ENCODE peak calls at places on chromosomes 4 and X, in six cellular contexts. One of them, this sample, is unnamed.
A peak's percentile ranks its signal among the peaks of the same experiment; 100 is the strongest.

GRCh38 chrX:101685923-101686322 is 26.3 kb upstream of the ARMCX2 start:
- DNase-seq in hepatocyte: no peak
- DNase-seq in Peyer's patch: no peak
- DNase-seq in H9: peak; percentile 30
- DNase-seq in uterus: no peak
- DNase-seq in SK-N-SH: no peak
- DNase-seq in this sample: no peak

GRCh38 chrX:39469126-39469525 is 628.6 kb downstream of the BCOR start:
- DNase-seq in SK-N-SH: no peak
- DNase-seq in uterus: no peak
- DNase-seq in H9: no peak
- DNase-seq in hepatocyte: no peak
- DNase-seq in Peyer's patch: no peak
- DNase-seq in this sample: no peak

GRCh38 chr4:1177274-1178141 is 5.1 kb upstream of the SPON2 start:
- DNase-seq in Peyer's patch: no peak
- DNase-seq in H9: no peak
- DNase-seq in SK-N-SH: no peak
- DNase-seq in uterus: no peak
- DNase-seq in hepatocyte: no peak
- DNase-seq in this sample: no peak

GRCh38 chr4:146245899-146246298 is 31.6 kb downstream of the REELD1 start:
- DNase-seq in Peyer's patch: no peak
- DNase-seq in H9: no peak
- DNase-seq in uterus: no peak
- DNase-seq in SK-N-SH: no peak
- DNase-seq in hepatocyte: no peak
- DNase-seq in this sample: no peak

GRCh38 chrX:41518127-41518840 is 71.1 kb downstream of the NYX start:
- DNase-seq in H9: no peak
- DNase-seq in uterus: no peak
- DNase-seq in SK-N-SH: no peak
- DNase-seq in hepatocyte: no peak
- DNase-seq in Peyer's patch: no peak
- DNase-seq in this sample: no peak

GRCh38 chr4:100008048-100008447 is 58.0 kb upstream of the H2AZ1 start:
- DNase-seq in hepatocyte: no peak
- DNase-seq in H9: no peak
- DNase-seq in Peyer's patch: no peak
- DNase-seq in SK-N-SH: no peak
- DNase-seq in uterus: no peak
- DNase-seq in this sample: no peak

GRCh38 chrX:154834562-154834961 is at the start of gene SMIM9:
- DNase-seq in Peyer's patch: no peak
- DNase-seq in H9: no peak
- DNase-seq in SK-N-SH: no peak
- DNase-seq in uterus: no peak
- DNase-seq in hepatocyte: no peak
- DNase-seq in this sample: no peak

GRCh38 chr4:46123872-46124755 is at the start of gene GABRG1:
- DNase-seq in H9: peak; percentile 89
- DNase-seq in Peyer's patch: no peak
- DNase-seq in uterus: no peak
- DNase-seq in SK-N-SH: no peak
- DNase-seq in hepatocyte: peak; percentile 5
- DNase-seq in this sample: no peak

GRCh38 chrX:110142096-110142495 is 139.2 kb downstream of the TMEM164 start:
- DNase-seq in Peyer's patch: no peak
- DNase-seq in SK-N-SH: no peak
- DNase-seq in H9: no peak
- DNase-seq in uterus: no peak
- DNase-seq in hepatocyte: no peak
- DNase-seq in this sample: no peak

GRCh38 chr4:128130621-128131020 is 69.5 kb downstream of the LARP1B start:
- DNase-seq in Peyer's patch: no peak
- DNase-seq in SK-N-SH: no peak
- DNase-seq in hepatocyte: no peak
- DNase-seq in uterus: no peak
- DNase-seq in H9: no peak
- DNase-seq in this sample: no peak

GRCh38 chrX:46588263-46588662 is 14.7 kb downstream of the CHST7 start:
- DNase-seq in H9: peak; percentile 61
- DNase-seq in SK-N-SH: no peak
- DNase-seq in uterus: peak; percentile 58
- DNase-seq in hepatocyte: no peak
- DNase-seq in Peyer's patch: peak; percentile 46
- DNase-seq in this sample: peak; percentile 59

GRCh38 chr4:151797131-151797530 is 36.3 kb upstream of the GATB start:
- DNase-seq in H9: no peak
- DNase-seq in SK-N-SH: no peak
- DNase-seq in Peyer's patch: no peak
- DNase-seq in uterus: no peak
- DNase-seq in hepatocyte: no peak
- DNase-seq in this sample: no peak

GRCh38 chrX:7891928-7892327 is 35.3 kb downstream of the PNPLA4 start:
- DNase-seq in Peyer's patch: no peak
- DNase-seq in SK-N-SH: peak; percentile 12
- DNase-seq in H9: no peak
- DNase-seq in hepatocyte: no peak
- DNase-seq in uterus: no peak
- DNase-seq in this sample: peak; percentile 3

GRCh38 chrX:10377427-10377826 is 220.7 kb downstream of the CLCN4 start:
- DNase-seq in hepatocyte: no peak
- DNase-seq in H9: no peak
- DNase-seq in Peyer's patch: no peak
- DNase-seq in uterus: no peak
- DNase-seq in SK-N-SH: no peak
- DNase-seq in this sample: no peak

GRCh38 chr4:185285632-185286393 is 76.4 kb downstream of the SNX25 start:
- DNase-seq in SK-N-SH: no peak
- DNase-seq in hepatocyte: no peak
- DNase-seq in H9: no peak
- DNase-seq in Peyer's patch: no peak
- DNase-seq in uterus: no peak
- DNase-seq in this sample: no peak

GRCh38 chrX:120429776-120430535 is 39.1 kb downstream of the LAMP2 start:
- DNase-seq in hepatocyte: no peak
- DNase-seq in SK-N-SH: no peak
- DNase-seq in uterus: no peak
- DNase-seq in Peyer's patch: no peak
- DNase-seq in H9: no peak
- DNase-seq in this sample: no peak

GRCh38 chrX:94655180-94655579 is 981.2 kb downstream of the FAM133A start:
- DNase-seq in uterus: no peak
- DNase-seq in hepatocyte: no peak
- DNase-seq in Peyer's patch: no peak
- DNase-seq in H9: no peak
- DNase-seq in SK-N-SH: no peak
- DNase-seq in this sample: no peak

GRCh38 chrX:25721564-25721963 is 416.6 kb upstream of the MAGEB18 start:
- DNase-seq in hepatocyte: peak; percentile 11
- DNase-seq in uterus: no peak
- DNase-seq in SK-N-SH: no peak
- DNase-seq in H9: no peak
- DNase-seq in Peyer's patch: no peak
- DNase-seq in this sample: no peak

DNA sequence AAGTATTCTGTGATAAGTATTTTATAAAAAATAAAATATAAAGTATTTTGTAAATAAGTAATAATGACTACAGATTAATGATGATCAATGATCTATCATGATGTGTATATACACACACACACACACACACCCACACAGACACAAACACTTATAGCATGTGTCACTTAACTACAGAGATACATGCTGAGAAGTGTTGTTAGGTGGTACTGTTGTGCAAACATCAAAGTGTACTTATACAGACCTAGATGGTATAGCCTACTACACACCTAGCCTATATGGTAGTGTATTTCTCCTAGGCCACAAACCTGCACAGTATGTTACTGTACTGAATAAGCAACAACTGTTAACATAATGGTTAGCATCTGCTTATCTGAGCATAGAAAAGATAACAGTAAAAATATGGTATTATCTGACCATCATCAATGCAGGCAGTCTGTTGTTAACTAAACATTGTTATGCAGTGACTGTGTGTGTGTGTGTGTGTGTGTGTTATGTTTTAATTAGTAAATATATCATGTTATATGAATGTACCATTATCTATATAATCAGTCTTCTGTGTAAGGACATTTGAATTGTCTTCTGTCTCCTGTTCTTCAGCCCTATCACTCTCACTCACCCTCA is 138.2 kb downstream of the CAMK2D start:
- DNase-seq in Peyer's patch: no peak
- DNase-seq in hepatocyte: no peak
- DNase-seq in H9: no peak
- DNase-seq in uterus: no peak
- DNase-seq in SK-N-SH: no peak
- DNase-seq in this sample: no peak
- H3K27ac ChIP-seq in Peyer's patch: no peak overlapping the region
- H3K27ac ChIP-seq in hepatocyte: no peak overlapping the region
- H3K27ac ChIP-seq in H9: no peak overlapping the region
- H3K27ac ChIP-seq in uterus: no peak overlapping the region
- H3K27ac ChIP-seq in SK-N-SH: no peak overlapping the region
- H3K27ac ChIP-seq in this sample: no peak overlapping the region

GRCh38 chr4:93184093-93184492 is 644.5 kb upstream of the ATOH1 start:
- DNase-seq in Peyer's patch: no peak
- DNase-seq in uterus: no peak
- DNase-seq in H9: no peak
- DNase-seq in hepatocyte: peak; percentile 7
- DNase-seq in SK-N-SH: no peak
- DNase-seq in this sample: no peak
- H3K27ac ChIP-seq in Peyer's patch: no peak overlapping the region
- H3K27ac ChIP-seq in uterus: no peak overlapping the region
- H3K27ac ChIP-seq in H9: no peak overlapping the region
- H3K27ac ChIP-seq in hepatocyte: no peak overlapping the region
- H3K27ac ChIP-seq in SK-N-SH: no peak overlapping the region
- H3K27ac ChIP-seq in this sample: no peak overlapping the region

GRCh38 chrX:16155586-16155985 is 11.7 kb upstream of the MAGEB17 start:
- DNase-seq in hepatocyte: no peak
- DNase-seq in uterus: no peak
- DNase-seq in SK-N-SH: no peak
- DNase-seq in H9: no peak
- DNase-seq in Peyer's patch: no peak
- DNase-seq in this sample: no peak

GRCh38 chrX:16162391-16162790 is 4.9 kb upstream of the MAGEB17 start:
- DNase-seq in uterus: no peak
- DNase-seq in SK-N-SH: no peak
- DNase-seq in Peyer's patch: no peak
- DNase-seq in hepatocyte: no peak
- DNase-seq in H9: peak; percentile 63
- DNase-seq in this sample: no peak

GRCh38 chrX:16164748-16165147 is 2.5 kb upstream of the MAGEB17 start:
- DNase-seq in Peyer's patch: no peak
- DNase-seq in H9: no peak
- DNase-seq in SK-N-SH: no peak
- DNase-seq in hepatocyte: no peak
- DNase-seq in uterus: no peak
- DNase-seq in this sample: no peak

DNA sequence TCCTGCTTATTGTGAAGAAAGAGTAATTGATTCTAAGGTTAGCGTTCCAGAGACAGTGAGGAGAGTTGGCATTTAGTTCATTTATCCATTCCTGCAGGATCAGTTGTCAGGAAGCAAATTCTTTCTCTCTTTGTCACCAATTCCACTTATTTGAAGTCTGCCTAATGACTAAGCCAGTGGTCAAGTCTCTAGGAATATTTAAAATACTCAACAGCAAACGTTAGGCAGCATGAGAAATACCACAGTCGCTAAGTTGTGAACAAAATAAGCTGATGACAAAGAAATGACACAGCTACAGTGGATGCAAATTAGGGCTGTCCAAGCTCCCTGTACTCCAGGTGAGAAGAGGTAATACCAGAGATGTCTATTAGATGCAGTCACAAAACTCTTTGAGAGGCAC is 6.6 kb upstream of the MAGEB17 start:
- DNase-seq in hepatocyte: no peak
- DNase-seq in uterus: no peak
- DNase-seq in SK-N-SH: no peak
- DNase-seq in Peyer's patch: no peak
- DNase-seq in H9: no peak
- DNase-seq in this sample: no peak
- H3K27ac ChIP-seq in hepatocyte: no peak overlapping the region
- H3K27ac ChIP-seq in uterus: no peak overlapping the region
- H3K27ac ChIP-seq in SK-N-SH: peak overlapping the region; percentile 82
- H3K27ac ChIP-seq in Peyer's patch: no peak overlapping the region
- H3K27ac ChIP-seq in H9: peak overlapping the region; percentile 26
- H3K27ac ChIP-seq in this sample: no peak overlapping the region

GRCh38 chr4:82948647-82949204 is 48.2 kb downstream of the THAP9 start:
- DNase-seq in H9: no peak
- DNase-seq in uterus: no peak
- DNase-seq in Peyer's patch: no peak
- DNase-seq in hepatocyte: no peak
- DNase-seq in SK-N-SH: no peak
- DNase-seq in this sample: no peak

GRCh38 chr4:82951196-82951595 is 50.7 kb downstream of the THAP9 start:
- DNase-seq in hepatocyte: no peak
- DNase-seq in uterus: no peak
- DNase-seq in Peyer's patch: no peak
- DNase-seq in SK-N-SH: no peak
- DNase-seq in H9: no peak
- DNase-seq in this sample: no peak

DNA sequence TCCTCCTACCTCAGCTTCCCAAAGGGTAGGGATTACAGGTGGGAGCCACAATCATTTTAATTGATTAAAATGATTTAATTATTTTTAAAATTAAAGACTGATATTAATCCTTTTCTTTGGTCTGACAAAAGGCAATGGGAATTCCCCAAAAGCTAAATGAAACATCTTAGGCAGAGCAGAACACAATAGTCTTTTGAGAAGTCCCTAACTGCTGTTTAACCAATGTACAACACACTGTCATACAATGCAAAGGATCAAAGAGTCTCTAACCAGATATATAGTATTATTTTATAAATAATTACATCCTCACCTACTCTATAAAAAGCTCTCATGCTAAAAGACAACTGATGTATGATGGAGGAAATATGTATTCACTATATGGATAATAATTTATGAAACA is 47.0 kb downstream of the THAP9 start:
- DNase-seq in hepatocyte: no peak
- DNase-seq in uterus: no peak
- DNase-seq in Peyer's patch: no peak
- DNase-seq in SK-N-SH: no peak
- DNase-seq in H9: no peak
- DNase-seq in this sample: no peak
- H3K27ac ChIP-seq in hepatocyte: no peak overlapping the region
- H3K27ac ChIP-seq in uterus: no peak overlapping the region
- H3K27ac ChIP-seq in Peyer's patch: no peak overlapping the region
- H3K27ac ChIP-seq in SK-N-SH: no peak overlapping the region
- H3K27ac ChIP-seq in H9: no peak overlapping the region
- H3K27ac ChIP-seq in this sample: no peak overlapping the region